ENCODE peak calls at places on chromosomes 7 and 10, in eight cellular contexts. One of them, this sample, is unnamed.
A peak's percentile ranks its signal among the peaks of the same experiment; 100 is the strongest.

GRCh38 chr10:94069884-94070283 is 76.2 kb downstream of the PLCE1 start:
- DNase-seq in psoas muscle: no peak
- DNase-seq in AG04450: no peak
- DNase-seq in tibial artery: no peak
- DNase-seq in upper lobe of right lung: no peak
- DNase-seq in esophagus muscularis mucosa: no peak
- DNase-seq in A549: no peak
- DNase-seq in spleen: no peak
- DNase-seq in this sample: no peak

GRCh38 chr7:3754488-3755365 is 453.7 kb downstream of the SDK1 start:
- DNase-seq in psoas muscle: no peak
- DNase-seq in AG04450: peak; percentile 6
- DNase-seq in tibial artery: no peak
- DNase-seq in upper lobe of right lung: no peak
- DNase-seq in esophagus muscularis mucosa: no peak
- DNase-seq in A549: no peak
- DNase-seq in spleen: no peak
- DNase-seq in this sample: no peak

GRCh38 chr10:122864901-122865300 is 14.5 kb downstream of the FAM24B start:
- DNase-seq in psoas muscle: no peak
- DNase-seq in AG04450: no peak
- DNase-seq in tibial artery: no peak
- DNase-seq in upper lobe of right lung: no peak
- DNase-seq in esophagus muscularis mucosa: no peak
- DNase-seq in A549: peak; percentile 53
- DNase-seq in spleen: no peak
- DNase-seq in this sample: no peak

GRCh38 chr7:155380221-155380861 is 77.6 kb upstream of the EN2 start:
- DNase-seq in psoas muscle: peak; percentile 77
- DNase-seq in AG04450: peak; percentile 18
- DNase-seq in tibial artery: peak; percentile 54
- DNase-seq in upper lobe of right lung: peak; percentile 82
- DNase-seq in esophagus muscularis mucosa: no peak
- DNase-seq in A549: peak; percentile 77
- DNase-seq in spleen: peak; percentile 87
- DNase-seq in this sample: peak; percentile 49

GRCh38 chr7:70392870-70393269 is 739.1 kb upstream of the GALNT17 start:
- DNase-seq in psoas muscle: no peak
- DNase-seq in AG04450: no peak
- DNase-seq in tibial artery: peak; percentile 23
- DNase-seq in upper lobe of right lung: no peak
- DNase-seq in esophagus muscularis mucosa: no peak
- DNase-seq in A549: no peak
- DNase-seq in spleen: no peak
- DNase-seq in this sample: no peak

GRCh38 chr7:137484326-137484725 is 140.8 kb upstream of the PTN start:
- DNase-seq in psoas muscle: no peak
- DNase-seq in AG04450: no peak
- DNase-seq in tibial artery: no peak
- DNase-seq in upper lobe of right lung: no peak
- DNase-seq in esophagus muscularis mucosa: no peak
- DNase-seq in A549: no peak
- DNase-seq in spleen: no peak
- DNase-seq in this sample: no peak

GRCh38 chr7:22874904-22875303 is 52.3 kb upstream of the TOMM7 start:
- DNase-seq in psoas muscle: no peak
- DNase-seq in AG04450: no peak
- DNase-seq in tibial artery: no peak
- DNase-seq in upper lobe of right lung: no peak
- DNase-seq in esophagus muscularis mucosa: no peak
- DNase-seq in A549: no peak
- DNase-seq in spleen: no peak
- DNase-seq in this sample: no peak

GRCh38 chr7:95915731-95916130 is 143.4 kb downstream of the DYNC1I1 start:
- DNase-seq in psoas muscle: no peak
- DNase-seq in AG04450: no peak
- DNase-seq in tibial artery: no peak
- DNase-seq in upper lobe of right lung: no peak
- DNase-seq in esophagus muscularis mucosa: no peak
- DNase-seq in A549: no peak
- DNase-seq in spleen: no peak
- DNase-seq in this sample: no peak

GRCh38 chr7:155001756-155002410 is 1.0 kb downstream of the PAXIP1 start:
- DNase-seq in psoas muscle: no peak
- DNase-seq in AG04450: no peak
- DNase-seq in tibial artery: no peak
- DNase-seq in upper lobe of right lung: no peak
- DNase-seq in esophagus muscularis mucosa: no peak
- DNase-seq in A549: peak; percentile 16
- DNase-seq in spleen: no peak
- DNase-seq in this sample: no peak

GRCh38 chr10:99430451-99431189 is at the start of gene GOT1:
- DNase-seq in psoas muscle: peak; percentile 97
- DNase-seq in AG04450: peak; percentile 97
- DNase-seq in tibial artery: peak; percentile 96
- DNase-seq in upper lobe of right lung: peak; percentile 97
- DNase-seq in esophagus muscularis mucosa: peak; percentile 99
- DNase-seq in A549: peak; percentile 99
- DNase-seq in spleen: peak; percentile 97
- DNase-seq in this sample: peak; percentile 93

GRCh38 chr7:99551329-99551728 is 585 bp downstream of the FAM200A start:
- DNase-seq in psoas muscle: no peak
- DNase-seq in AG04450: no peak
- DNase-seq in tibial artery: no peak
- DNase-seq in upper lobe of right lung: no peak
- DNase-seq in esophagus muscularis mucosa: no peak
- DNase-seq in A549: no peak
- DNase-seq in spleen: no peak
- DNase-seq in this sample: no peak

GRCh38 chr7:112160130-112160770 is 45.9 kb downstream of the DOCK4 start:
- DNase-seq in psoas muscle: no peak
- DNase-seq in AG04450: peak; percentile 18
- DNase-seq in tibial artery: no peak
- DNase-seq in upper lobe of right lung: no peak
- DNase-seq in esophagus muscularis mucosa: no peak
- DNase-seq in A549: peak; percentile 44
- DNase-seq in spleen: no peak
- DNase-seq in this sample: no peak

GRCh38 chr10:110425684-110426293 is 71.9 kb upstream of the DUSP5 start:
- DNase-seq in psoas muscle: peak; percentile 10
- DNase-seq in AG04450: peak; percentile 92
- DNase-seq in tibial artery: no peak
- DNase-seq in upper lobe of right lung: no peak
- DNase-seq in esophagus muscularis mucosa: no peak
- DNase-seq in A549: peak; percentile 97
- DNase-seq in spleen: no peak
- DNase-seq in this sample: no peak

GRCh38 chr7:47763063-47763974 is 181.4 kb upstream of the TNS3 start:
- DNase-seq in psoas muscle: no peak
- DNase-seq in AG04450: peak; percentile 91
- DNase-seq in tibial artery: no peak
- DNase-seq in upper lobe of right lung: no peak
- DNase-seq in esophagus muscularis mucosa: no peak
- DNase-seq in A549: peak; percentile 99
- DNase-seq in spleen: no peak
- DNase-seq in this sample: peak; percentile 65

GRCh38 chr10:58453098-58453497 is 59.6 kb upstream of the BICC1 start:
- DNase-seq in psoas muscle: no peak
- DNase-seq in AG04450: no peak
- DNase-seq in tibial artery: no peak
- DNase-seq in upper lobe of right lung: no peak
- DNase-seq in esophagus muscularis mucosa: no peak
- DNase-seq in A549: no peak
- DNase-seq in spleen: no peak
- DNase-seq in this sample: no peak

GRCh38 chr10:30415613-30416012 is 18.4 kb upstream of the MAP3K8 start:
- DNase-seq in psoas muscle: no peak
- DNase-seq in AG04450: no peak
- DNase-seq in tibial artery: no peak
- DNase-seq in upper lobe of right lung: no peak
- DNase-seq in esophagus muscularis mucosa: no peak
- DNase-seq in A549: no peak
- DNase-seq in spleen: no peak
- DNase-seq in this sample: no peak

GRCh38 chr10:30417301-30417700 is 16.7 kb upstream of the MAP3K8 start:
- DNase-seq in psoas muscle: no peak
- DNase-seq in AG04450: no peak
- DNase-seq in tibial artery: no peak
- DNase-seq in upper lobe of right lung: no peak
- DNase-seq in esophagus muscularis mucosa: no peak
- DNase-seq in A549: no peak
- DNase-seq in spleen: no peak
- DNase-seq in this sample: no peak

GRCh38 chr10:30411263-30411662 is 22.7 kb upstream of the MAP3K8 start:
- DNase-seq in psoas muscle: no peak
- DNase-seq in AG04450: no peak
- DNase-seq in tibial artery: no peak
- DNase-seq in upper lobe of right lung: no peak
- DNase-seq in esophagus muscularis mucosa: no peak
- DNase-seq in A549: no peak
- DNase-seq in spleen: no peak
- DNase-seq in this sample: no peak

GRCh38 chr10:30413996-30414576 is 19.9 kb upstream of the MAP3K8 start:
- DNase-seq in psoas muscle: no peak
- DNase-seq in AG04450: no peak
- DNase-seq in tibial artery: no peak
- DNase-seq in upper lobe of right lung: no peak
- DNase-seq in esophagus muscularis mucosa: no peak
- DNase-seq in A549: peak; percentile 84
- DNase-seq in spleen: no peak
- DNase-seq in this sample: no peak
- TF ChIP-seq CTCF in psoas muscle: peak; percentile 86
- TF ChIP-seq CTCF in AG04450: peak; percentile 86
- TF ChIP-seq CTCF in tibial artery: peak; percentile 95
- TF ChIP-seq CTCF in upper lobe of right lung: peak; percentile 75
- TF ChIP-seq CTCF in esophagus muscularis mucosa: peak; percentile 90
- TF ChIP-seq CTCF in A549: peak; percentile 76
- TF ChIP-seq CTCF in spleen: peak; percentile 76
- TF ChIP-seq CTCF in this sample: peak; percentile 75

GRCh38 chr7:151176401-151176800 is 8.9 kb upstream of the GBX1 start:
- DNase-seq in psoas muscle: peak; percentile 30
- DNase-seq in AG04450: no peak
- DNase-seq in tibial artery: no peak
- DNase-seq in upper lobe of right lung: no peak
- DNase-seq in esophagus muscularis mucosa: no peak
- DNase-seq in A549: no peak
- DNase-seq in spleen: no peak
- DNase-seq in this sample: no peak

GRCh38 chr7:151173386-151174245 is 6.1 kb upstream of the GBX1 start:
- DNase-seq in psoas muscle: peak; percentile 56
- DNase-seq in AG04450: no peak
- DNase-seq in tibial artery: no peak
- DNase-seq in upper lobe of right lung: no peak
- DNase-seq in esophagus muscularis mucosa: no peak
- DNase-seq in A549: no peak
- DNase-seq in spleen: no peak
- DNase-seq in this sample: no peak

GRCh38 chr7:151175793-151176311 is 8.4 kb upstream of the GBX1 start:
- DNase-seq in psoas muscle: peak; percentile 34
- DNase-seq in AG04450: no peak
- DNase-seq in tibial artery: no peak
- DNase-seq in upper lobe of right lung: no peak
- DNase-seq in esophagus muscularis mucosa: no peak
- DNase-seq in A549: no peak
- DNase-seq in spleen: no peak
- DNase-seq in this sample: no peak

GRCh38 chr7:151174246-151175046 is 7.0 kb upstream of the GBX1 start:
- DNase-seq in psoas muscle: peak; percentile 83
- DNase-seq in AG04450: no peak
- DNase-seq in tibial artery: no peak
- DNase-seq in upper lobe of right lung: no peak
- DNase-seq in esophagus muscularis mucosa: no peak
- DNase-seq in A549: no peak
- DNase-seq in spleen: peak; percentile 75
- DNase-seq in this sample: no peak

DNA sequence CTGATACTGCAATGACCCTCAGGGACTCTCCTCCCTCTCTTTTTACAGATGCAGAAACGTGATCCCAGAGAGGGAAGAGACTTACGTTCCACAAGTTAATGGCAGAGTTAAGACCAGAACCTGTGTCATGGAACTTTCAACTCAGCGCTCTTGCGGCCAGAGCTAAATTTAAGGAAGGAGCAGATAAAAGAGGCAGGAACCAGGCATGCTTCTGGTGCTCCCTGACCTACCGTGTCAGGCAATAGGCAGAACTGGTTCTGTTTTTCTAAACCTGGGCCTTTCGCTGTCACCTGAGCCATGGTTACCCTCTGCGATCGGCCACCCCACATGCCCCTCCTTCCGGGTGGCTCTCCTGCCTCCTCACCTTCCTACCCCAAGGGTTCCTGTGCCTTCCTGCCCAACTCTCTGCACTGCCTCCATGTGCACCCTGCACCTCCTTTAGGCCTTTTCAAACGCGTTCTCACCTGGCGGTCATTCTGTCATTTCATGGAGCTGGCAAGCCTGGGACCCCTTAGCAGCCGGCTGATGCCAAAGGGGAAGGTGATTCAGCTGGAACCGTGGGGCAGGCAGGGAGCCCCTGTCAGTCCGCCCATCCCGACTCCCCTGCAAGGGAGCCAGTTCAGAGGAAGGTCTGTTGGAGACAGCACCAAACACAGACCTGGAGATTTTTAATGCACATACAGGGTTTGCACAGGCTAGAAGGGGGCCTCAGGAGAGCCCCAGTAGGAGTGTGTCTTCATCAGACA is 7.7 kb upstream of the GBX1 start:
- DNase-seq in psoas muscle: peak; percentile 27
- DNase-seq in AG04450: no peak
- DNase-seq in tibial artery: no peak
- DNase-seq in upper lobe of right lung: no peak
- DNase-seq in esophagus muscularis mucosa: no peak
- DNase-seq in A549: no peak
- DNase-seq in spleen: no peak
- DNase-seq in this sample: no peak
- TF ChIP-seq CTCF in psoas muscle: no peak
- TF ChIP-seq CTCF in AG04450: no peak
- TF ChIP-seq CTCF in tibial artery: no peak
- TF ChIP-seq CTCF in upper lobe of right lung: no peak
- TF ChIP-seq CTCF in esophagus muscularis mucosa: no peak
- TF ChIP-seq CTCF in A549: no peak
- TF ChIP-seq CTCF in spleen: no peak
- TF ChIP-seq CTCF in this sample: no peak

DNA sequence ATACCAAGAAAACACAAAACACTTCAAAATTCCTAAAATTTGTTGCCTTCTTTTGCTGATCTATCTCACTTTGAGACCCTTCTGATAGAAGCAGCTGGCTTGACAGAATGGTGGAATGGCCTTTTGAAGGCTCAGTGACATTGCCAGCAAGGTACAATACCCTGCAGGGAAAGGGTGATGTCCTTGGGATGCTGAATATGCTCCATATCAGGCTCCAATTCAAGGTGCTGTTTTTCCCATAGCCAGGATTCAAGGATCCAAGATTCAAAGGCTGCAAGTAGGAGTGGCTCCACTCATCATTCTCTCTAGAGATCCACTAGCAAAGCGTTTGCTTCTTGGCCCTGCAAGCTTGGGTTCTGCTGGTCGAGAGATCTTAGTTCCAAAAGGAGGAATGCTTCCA is 120.4 kb downstream of the USP6NL start:
- DNase-seq in psoas muscle: no peak
- DNase-seq in AG04450: no peak
- DNase-seq in tibial artery: no peak
- DNase-seq in upper lobe of right lung: no peak
- DNase-seq in esophagus muscularis mucosa: no peak
- DNase-seq in A549: no peak
- DNase-seq in spleen: no peak
- DNase-seq in this sample: no peak
- TF ChIP-seq CTCF in psoas muscle: no peak
- TF ChIP-seq CTCF in AG04450: no peak
- TF ChIP-seq CTCF in tibial artery: no peak
- TF ChIP-seq CTCF in upper lobe of right lung: no peak
- TF ChIP-seq CTCF in esophagus muscularis mucosa: no peak
- TF ChIP-seq CTCF in A549: no peak
- TF ChIP-seq CTCF in spleen: no peak
- TF ChIP-seq CTCF in this sample: no peak

GRCh38 chr10:97234403-97234802 is 48.6 kb upstream of the SLIT1 start:
- DNase-seq in psoas muscle: no peak
- DNase-seq in AG04450: peak; percentile 21
- DNase-seq in tibial artery: no peak
- DNase-seq in upper lobe of right lung: no peak
- DNase-seq in esophagus muscularis mucosa: no peak
- DNase-seq in A549: peak; percentile 51
- DNase-seq in spleen: no peak
- DNase-seq in this sample: no peak
- TF ChIP-seq CTCF in psoas muscle: peak; percentile 54
- TF ChIP-seq CTCF in AG04450: peak; percentile 68
- TF ChIP-seq CTCF in tibial artery: peak; percentile 47
- TF ChIP-seq CTCF in upper lobe of right lung: peak; percentile 58
- TF ChIP-seq CTCF in esophagus muscularis mucosa: peak; percentile 36
- TF ChIP-seq CTCF in A549: peak; percentile 70
- TF ChIP-seq CTCF in spleen: peak; percentile 36
- TF ChIP-seq CTCF in this sample: peak; percentile 47

This sample was measured in tibial nerve.